ENCODE peak calls at places on chromosomes 16 and 17, in six cellular contexts. E is H9, Y is NCI-H524, W is nephron progenitor cell, X is RPMI7951, Q is COLO829. N is an unnamed sample.
A peak's percentile ranks its signal among the peaks of the same experiment; 100 is the strongest.

GRCh38 chr17:74051348-74051747 is 152.1 kb upstream of the RPL38 start:
- DNase-seq in Q (no peak), Y (no peak), W (no peak), X (no peak), E (no peak), N (no peak)

GRCh38 chr16:56257260-56257659 is 66.0 kb downstream of the GNAO1 start:
- DNase-seq in X (peak; percentile 65), Y (peak; percentile 91), E (no peak), Q (no peak), W (no peak), N (peak; percentile 49)

GRCh38 chr16:84864266-84864955 is 44.6 kb downstream of the CRISPLD2 start:
- DNase-seq in E (no peak), Y (peak; percentile 33), W (no peak), X (no peak), Q (peak; percentile 69), N (no peak)

GRCh38 chr17:47687748-47688147 is 6.2 kb upstream of the TBKBP1 start:
- DNase-seq in W (no peak), E (peak; percentile 71), Y (no peak), Q (no peak), X (no peak), N (no peak)

GRCh38 chr16:12184419-12184831 is 207.9 kb downstream of the SNX29 start:
- DNase-seq in W (no peak), E (no peak), Y (no peak), Q (no peak), X (no peak), N (peak; percentile 85)

GRCh38 chr17:36731806-36732205 is 130.4 kb downstream of the MRM1 start:
- DNase-seq in X (no peak), Y (no peak), E (peak; percentile 91), Q (no peak), W (no peak), N (peak; percentile 81)

GRCh38 chr17:28545141-28545503 is 7.3 kb downstream of the UNC119 start:
- DNase-seq in W (no peak), Y (no peak), X (no peak), Q (no peak), E (no peak), N (no peak)

GRCh38 chr17:41538565-41538991 is 10.5 kb upstream of the KRT19 start:
- DNase-seq in Y (no peak), Q (no peak), W (no peak), E (no peak), X (peak; percentile 63), N (peak; percentile 65)

GRCh38 chr17:31490991-31491793 is 99.7 kb downstream of the RAB11FIP4 start:
- DNase-seq in X (no peak), Q (no peak), E (no peak), Y (no peak), W (no peak), N (no peak)

GRCh38 chr16:78667675-78668074 is 568.2 kb downstream of the WWOX start:
- DNase-seq in X (no peak), Y (no peak), Q (no peak), W (no peak), E (no peak), N (no peak)

GRCh38 chr17:65013613-65014391 is 42.7 kb downstream of the GNA13 start:
- DNase-seq in X (peak; percentile 85), Q (peak; percentile 77), E (no peak), Y (no peak), W (no peak), N (no peak)

GRCh38 chr17:72646176-72646575 is 446.3 kb downstream of the SLC39A11 start:
- DNase-seq in E (no peak), X (no peak), Y (no peak), W (no peak), Q (no peak), N (no peak)

GRCh38 chr17:58913552-58913951 is 157.9 kb downstream of the PPM1E start:
- DNase-seq in W (no peak), X (no peak), E (no peak), Y (no peak), Q (no peak), N (no peak)

GRCh38 chr16:21126518-21126917 is 24.1 kb downstream of the DNAH3 start:
- DNase-seq in W (no peak), Y (no peak), Q (no peak), E (no peak), X (no peak), N (no peak)

GRCh38 chr17:31510273-31511175 is 119.0 kb downstream of the RAB11FIP4 start:
- DNase-seq in E (no peak), Q (no peak), Y (no peak), W (no peak), X (no peak), N (no peak)

GRCh38 chr17:31571124-31571892 is 179.8 kb downstream of the RAB11FIP4 start:
- DNase-seq in W (no peak), Y (no peak), E (no peak), X (peak; percentile 93), Q (no peak), N (peak; percentile 47)

GRCh38 chr16:77409311-77409710 is 25.5 kb downstream of the ADAMTS18 start:
- DNase-seq in Y (no peak), Q (no peak), X (no peak), E (no peak), W (peak; percentile 9), N (peak; percentile 88)

GRCh38 chr16:78523212-78523995 is 423.9 kb downstream of the WWOX start:
- DNase-seq in Y (no peak), E (no peak), Q (no peak), X (no peak), W (peak; percentile 61), N (peak; percentile 88)

GRCh38 chr16:31196324-31197088 is 6.1 kb downstream of the PYCARD start:
- DNase-seq in Y (no peak), E (no peak), X (no peak), W (no peak), Q (no peak), N (no peak)